ENCODE peak calls at places on chromosomes 4 and X, in five cellular contexts. One of them, this sample, is unnamed.
A peak's percentile ranks its signal among the peaks of the same experiment; 100 is the strongest.

GRCh38 chr4:112410364-112410763 is 105.6 kb downstream of the NEUROG2 start:
- DNase-seq in A549: no peak
- DNase-seq in SK-N-SH: peak; percentile 6
- DNase-seq in GM12878: no peak
- DNase-seq in IMR-90: no peak
- DNase-seq in this sample: no peak

GRCh38 chrX:39133971-39134370 is 332.7 kb downstream of the MID1IP1 start:
- DNase-seq in A549: no peak
- DNase-seq in SK-N-SH: no peak
- DNase-seq in GM12878: no peak
- DNase-seq in IMR-90: no peak
- DNase-seq in this sample: no peak

GRCh38 chrX:1918780-1919179 is 303.9 kb downstream of the ASMT start:
- DNase-seq in A549: no peak
- DNase-seq in SK-N-SH: no peak
- DNase-seq in GM12878: no peak
- DNase-seq in IMR-90: no peak
- DNase-seq in this sample: no peak

GRCh38 chr4:32462944-32463343 is 1742.8 kb downstream of the PCDH7 start:
- DNase-seq in A549: no peak
- DNase-seq in SK-N-SH: no peak
- DNase-seq in GM12878: no peak
- DNase-seq in IMR-90: peak; percentile 3
- DNase-seq in this sample: no peak

GRCh38 chr4:139184129-139184528 is 7.1 kb upstream of the ELF2 start:
- DNase-seq in A549: no peak
- DNase-seq in SK-N-SH: no peak
- DNase-seq in GM12878: no peak
- DNase-seq in IMR-90: peak; percentile 70
- DNase-seq in this sample: no peak

GRCh38 chrX:27884654-27885053 is 76.9 kb downstream of the MAGEB10 start:
- DNase-seq in A549: no peak
- DNase-seq in SK-N-SH: no peak
- DNase-seq in GM12878: no peak
- DNase-seq in IMR-90: no peak
- DNase-seq in this sample: no peak

GRCh38 chr4:15233626-15234025 is 194.2 kb upstream of the C1QTNF7 start:
- DNase-seq in A549: no peak
- DNase-seq in SK-N-SH: no peak
- DNase-seq in GM12878: no peak
- DNase-seq in IMR-90: no peak
- DNase-seq in this sample: no peak

GRCh38 chrX:153474718-153475117 is 4.3 kb upstream of the HAUS7 start:
- DNase-seq in A549: no peak
- DNase-seq in SK-N-SH: no peak
- DNase-seq in GM12878: no peak
- DNase-seq in IMR-90: peak; percentile 46
- DNase-seq in this sample: peak; percentile 47

GRCh38 chr4:28247805-28248204 is 1387.2 kb downstream of the STIM2 start:
- DNase-seq in A549: no peak
- DNase-seq in SK-N-SH: no peak
- DNase-seq in GM12878: no peak
- DNase-seq in IMR-90: no peak
- DNase-seq in this sample: no peak

GRCh38 chr4:105399535-105400161 is 74.2 kb downstream of the PPA2 start:
- DNase-seq in A549: no peak
- DNase-seq in SK-N-SH: no peak
- DNase-seq in GM12878: no peak
- DNase-seq in IMR-90: peak; percentile 91
- DNase-seq in this sample: no peak

DNA sequence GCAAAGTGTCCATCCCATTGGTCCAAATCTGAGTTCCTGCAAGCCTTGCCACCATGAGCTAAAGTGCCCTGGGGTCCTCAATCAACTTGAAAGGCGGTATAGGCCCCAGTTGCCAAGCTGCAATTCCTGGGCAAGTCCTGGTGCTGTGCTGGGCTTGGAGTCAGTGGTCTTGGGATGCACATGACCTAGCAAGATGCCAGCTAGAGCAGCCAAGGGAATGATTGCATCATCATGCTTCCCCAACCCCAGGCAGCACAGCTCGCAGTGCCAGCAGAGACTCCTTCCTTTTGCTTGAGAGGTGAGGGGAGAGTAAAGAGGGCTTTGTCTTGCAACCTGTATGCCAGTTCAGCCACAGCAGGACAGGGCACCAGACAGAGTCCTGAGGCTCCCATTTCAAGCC is 50.5 kb downstream of the KCNIP4 start:
- DNase-seq in A549: no peak
- DNase-seq in SK-N-SH: no peak
- DNase-seq in GM12878: no peak
- DNase-seq in IMR-90: no peak
- DNase-seq in this sample: no peak
- TF ChIP-seq RCOR1 in A549: no peak
- TF ChIP-seq RCOR1 in SK-N-SH: no peak
- TF ChIP-seq RCOR1 in GM12878: no peak
- TF ChIP-seq RCOR1 in IMR-90: no peak
- TF ChIP-seq RCOR1 in this sample: no peak

GRCh38 chr4:243407-243806 is 61.9 kb downstream of the ZNF732 start:
- DNase-seq in A549: no peak
- DNase-seq in SK-N-SH: no peak
- DNase-seq in GM12878: no peak
- DNase-seq in IMR-90: no peak
- DNase-seq in this sample: no peak

GRCh38 chr4:242121-242848 is 63.0 kb downstream of the ZNF732 start:
- DNase-seq in A549: no peak
- DNase-seq in SK-N-SH: no peak
- DNase-seq in GM12878: peak; percentile 34
- DNase-seq in IMR-90: peak; percentile 13
- DNase-seq in this sample: peak; percentile 54

GRCh38 chr4:244471-244870 is 60.8 kb downstream of the ZNF732 start:
- DNase-seq in A549: no peak
- DNase-seq in SK-N-SH: no peak
- DNase-seq in GM12878: peak; percentile 11
- DNase-seq in IMR-90: no peak
- DNase-seq in this sample: peak; percentile 19
- TF ChIP-seq RCOR1 in A549: no peak
- TF ChIP-seq RCOR1 in SK-N-SH: no peak
- TF ChIP-seq RCOR1 in GM12878: no peak
- TF ChIP-seq RCOR1 in IMR-90: no peak
- TF ChIP-seq RCOR1 in this sample: no peak

DNA sequence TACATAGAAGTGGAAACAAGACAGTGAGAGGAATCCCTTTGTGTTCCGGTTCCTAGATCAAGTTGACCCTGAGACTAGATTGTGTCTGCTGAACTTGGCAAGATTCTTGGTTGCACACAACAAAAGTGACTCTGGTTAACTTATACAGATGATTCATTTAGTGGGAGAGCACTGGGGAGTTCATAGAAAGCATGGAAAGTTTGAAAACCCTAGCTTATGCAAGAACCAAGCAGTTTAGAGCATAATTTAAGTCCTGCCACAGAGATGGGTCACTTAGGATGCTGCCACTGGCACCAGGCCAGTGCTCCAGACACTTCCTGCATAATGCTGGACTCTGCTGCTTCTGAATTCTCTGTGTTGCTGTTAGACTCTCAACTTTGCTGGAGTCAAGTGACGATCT is 12.8 kb upstream of the DCUN1D4 start:
- DNase-seq in A549: no peak
- DNase-seq in SK-N-SH: no peak
- DNase-seq in GM12878: no peak
- DNase-seq in IMR-90: peak; percentile 6
- DNase-seq in this sample: no peak
- TF ChIP-seq RCOR1 in A549: no peak
- TF ChIP-seq RCOR1 in SK-N-SH: no peak
- TF ChIP-seq RCOR1 in GM12878: no peak
- TF ChIP-seq RCOR1 in IMR-90: no peak
- TF ChIP-seq RCOR1 in this sample: no peak

GRCh38 chr4:40046311-40046980 is 10.2 kb upstream of the N4BP2 start:
- DNase-seq in A549: peak; percentile 26
- DNase-seq in SK-N-SH: no peak
- DNase-seq in GM12878: no peak
- DNase-seq in IMR-90: peak; percentile 64
- DNase-seq in this sample: peak; percentile 56
- TF ChIP-seq RCOR1 in A549: no peak
- TF ChIP-seq RCOR1 in SK-N-SH: no peak
- TF ChIP-seq RCOR1 in GM12878: no peak
- TF ChIP-seq RCOR1 in IMR-90: no peak
- TF ChIP-seq RCOR1 in this sample: no peak

GRCh38 chr4:115187136-115187535 is 73.7 kb upstream of the NDST4 start:
- DNase-seq in A549: no peak
- DNase-seq in SK-N-SH: no peak
- DNase-seq in GM12878: no peak
- DNase-seq in IMR-90: no peak
- DNase-seq in this sample: no peak

DNA sequence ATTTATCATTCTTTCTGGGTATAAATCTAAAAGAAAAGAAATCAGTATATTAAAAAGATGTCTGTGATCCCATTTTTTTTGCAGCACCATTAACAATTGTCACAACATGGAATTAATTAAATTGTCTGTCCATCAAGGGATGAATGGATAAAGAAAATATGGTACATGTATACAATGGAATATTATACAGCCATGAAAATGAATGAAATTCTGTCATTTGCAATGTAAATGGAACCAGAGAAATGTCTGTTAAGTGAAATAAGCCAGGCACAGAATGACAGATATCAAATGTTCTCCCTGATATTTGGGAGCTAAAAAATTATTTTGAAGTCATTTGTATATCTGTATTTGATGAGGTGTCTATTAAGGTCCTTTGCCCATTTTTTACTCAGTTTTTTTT is 77.1 kb upstream of the NDST4 start:
- DNase-seq in A549: no peak
- DNase-seq in SK-N-SH: no peak
- DNase-seq in GM12878: no peak
- DNase-seq in IMR-90: no peak
- DNase-seq in this sample: no peak
- TF ChIP-seq RCOR1 in A549: no peak
- TF ChIP-seq RCOR1 in SK-N-SH: no peak
- TF ChIP-seq RCOR1 in GM12878: no peak
- TF ChIP-seq RCOR1 in IMR-90: no peak
- TF ChIP-seq RCOR1 in this sample: no peak

DNA sequence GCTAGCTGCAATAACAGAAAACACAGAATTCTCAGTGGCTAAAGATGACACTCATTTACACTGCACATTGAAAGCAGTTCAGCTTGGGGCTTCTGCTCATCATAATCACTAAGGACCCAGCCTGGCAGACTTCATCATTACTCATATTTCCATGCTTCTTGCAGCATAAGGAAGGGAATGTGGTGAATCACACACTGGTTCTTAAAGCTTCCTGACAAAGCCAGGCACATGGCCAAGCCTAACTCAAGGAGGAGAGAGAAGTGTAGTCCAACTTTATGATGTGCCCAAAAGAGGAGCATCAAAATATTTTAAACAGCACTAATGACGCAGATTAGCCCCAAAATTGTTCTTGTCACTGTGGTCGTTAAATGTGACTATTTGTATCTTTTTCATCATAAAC is 186.6 kb downstream of the BANK1 start:
- DNase-seq in A549: peak; percentile 14
- DNase-seq in SK-N-SH: no peak
- DNase-seq in GM12878: no peak
- DNase-seq in IMR-90: peak; percentile 94
- DNase-seq in this sample: no peak
- TF ChIP-seq RCOR1 in A549: no peak
- TF ChIP-seq RCOR1 in SK-N-SH: no peak
- TF ChIP-seq RCOR1 in GM12878: no peak
- TF ChIP-seq RCOR1 in IMR-90: no peak
- TF ChIP-seq RCOR1 in this sample: no peak